ENCODE peak calls at places on chromosomes 12 and 14, in four cellular contexts. H, S, Q and T are unnamed samples.

GRCh38 chr12:8817856-8818255 is 4.6 kb upstream of the A2ML1 start:
- DNase-seq in H (no peak), S (no peak), Q (no peak), T (no peak)

GRCh38 chr12:61848893-61849292 is 411.3 kb upstream of the USP15 start:
- DNase-seq in H (no peak), S (no peak), Q (no peak), T (no peak)

GRCh38 chr12:113537751-113538087 is 66.0 kb upstream of the LHX5 start:
- DNase-seq in H (no peak), S (no peak), Q (no peak), T (no peak)

GRCh38 chr12:65495233-65495632 is 216.8 kb downstream of the MSRB3 start:
- DNase-seq in H (no peak), S (no peak), Q (peak; percentile 81), T (no peak)

GRCh38 chr12:118356809-118357326 is 15.8 kb downstream of the TAOK3 start:
- DNase-seq in H (no peak), S (no peak), Q (no peak), T (peak; percentile 79)

GRCh38 chr12:94172031-94172430 is 23.7 kb downstream of the PLXNC1 start:
- DNase-seq in H (no peak), S (no peak), Q (no peak), T (no peak)

GRCh38 chr12:112321277-112321676 is 61.0 kb downstream of the HECTD4 start:
- DNase-seq in H (no peak), S (no peak), Q (no peak), T (no peak)

GRCh38 chr14:100865682-100866591 is 37.6 kb downstream of the RTL1 start:
- DNase-seq in H (no peak), S (no peak), Q (no peak), T (no peak)

GRCh38 chr14:75133597-75133996 is 6.7 kb upstream of the NEK9 start:
- DNase-seq in H (no peak), S (no peak), Q (no peak), T (no peak)

GRCh38 chr12:30989754-30990153 is 63.2 kb downstream of the TSPAN11 start:
- DNase-seq in H (no peak), S (peak; percentile 74), Q (no peak), T (peak; percentile 19)

GRCh38 chr14:30710870-30711269 is 88.8 kb downstream of the SCFD1 start:
- DNase-seq in H (no peak), S (no peak), Q (no peak), T (no peak)

GRCh38 chr14:32384464-32384863 is 55.4 kb downstream of the AKAP6 start:
- DNase-seq in H (no peak), S (no peak), Q (no peak), T (no peak)